ENCODE peak calls at places on chromosomes 4 and X, in four cellular contexts. One of them, this sample, is unnamed.

GRCh38 chr4:13955551-13955950 is 328.0 kb upstream of the BOD1L1 start:
- DNase-seq in A549: no peak
- DNase-seq in choroid plexus epithelial cell: no peak
- DNase-seq in fibroblast of pulmonary artery: no peak
- DNase-seq in this sample: no peak

GRCh38 chrX:154484255-154485149 is 1.9 kb downstream of the UBL4A start:
- DNase-seq in A549: peak
- DNase-seq in choroid plexus epithelial cell: no peak
- DNase-seq in fibroblast of pulmonary artery: no peak
- DNase-seq in this sample: no peak

GRCh38 chr4:6272863-6273660 is 3.4 kb downstream of the WFS1 start:
- DNase-seq in A549: peak
- DNase-seq in choroid plexus epithelial cell: peak
- DNase-seq in fibroblast of pulmonary artery: peak
- DNase-seq in this sample: peak

GRCh38 chr4:173192375-173193162 is 24.0 kb downstream of the GALNT7 start:
- DNase-seq in A549: peak
- DNase-seq in choroid plexus epithelial cell: no peak
- DNase-seq in fibroblast of pulmonary artery: no peak
- DNase-seq in this sample: no peak

GRCh38 chr4:18391370-18391728 is 369.8 kb upstream of the LCORL start:
- DNase-seq in A549: no peak
- DNase-seq in choroid plexus epithelial cell: no peak
- DNase-seq in fibroblast of pulmonary artery: no peak
- DNase-seq in this sample: no peak

GRCh38 chr4:54495091-54495490 is 162.7 kb upstream of the KIT start:
- DNase-seq in A549: no peak
- DNase-seq in choroid plexus epithelial cell: no peak
- DNase-seq in fibroblast of pulmonary artery: no peak
- DNase-seq in this sample: no peak

GRCh38 chr4:72312032-72312650 is 256.9 kb downstream of the ADAMTS3 start:
- DNase-seq in A549: peak
- DNase-seq in choroid plexus epithelial cell: peak
- DNase-seq in fibroblast of pulmonary artery: peak
- DNase-seq in this sample: peak

GRCh38 chr4:185382754-185383153 is 13.0 kb downstream of the LRP2BP start:
- DNase-seq in A549: no peak
- DNase-seq in choroid plexus epithelial cell: no peak
- DNase-seq in fibroblast of pulmonary artery: no peak
- DNase-seq in this sample: no peak

GRCh38 chrX:47649302-47649701 is 1.1 kb downstream of the ELK1 start:
- DNase-seq in A549: no peak
- DNase-seq in choroid plexus epithelial cell: no peak
- DNase-seq in fibroblast of pulmonary artery: no peak
- DNase-seq in this sample: no peak

GRCh38 chr4:176782794-176783193 is 9.9 kb downstream of the VEGFC start:
- DNase-seq in A549: no peak
- DNase-seq in choroid plexus epithelial cell: no peak
- DNase-seq in fibroblast of pulmonary artery: no peak
- DNase-seq in this sample: no peak

GRCh38 chr4:176548571-176548970 is 228.8 kb downstream of the SPCS3 start:
- DNase-seq in A549: peak
- DNase-seq in choroid plexus epithelial cell: peak
- DNase-seq in fibroblast of pulmonary artery: no peak
- DNase-seq in this sample: no peak

GRCh38 chr4:37002625-37003024 is 241.9 kb upstream of the NWD2 start:
- DNase-seq in A549: no peak
- DNase-seq in choroid plexus epithelial cell: no peak
- DNase-seq in fibroblast of pulmonary artery: no peak
- DNase-seq in this sample: no peak

GRCh38 chr4:71270901-71271300 is 67.9 kb upstream of the SLC4A4 start:
- DNase-seq in A549: peak
- DNase-seq in choroid plexus epithelial cell: peak
- DNase-seq in fibroblast of pulmonary artery: peak
- DNase-seq in this sample: no peak

GRCh38 chr4:71272976-71273375 is 65.8 kb upstream of the SLC4A4 start:
- DNase-seq in A549: no peak
- DNase-seq in choroid plexus epithelial cell: no peak
- DNase-seq in fibroblast of pulmonary artery: no peak
- DNase-seq in this sample: no peak

GRCh38 chr4:71275004-71275403 is 63.8 kb upstream of the SLC4A4 start:
- DNase-seq in A549: no peak
- DNase-seq in choroid plexus epithelial cell: no peak
- DNase-seq in fibroblast of pulmonary artery: no peak
- DNase-seq in this sample: no peak

GRCh38 chr4:71277353-71277752 is 61.5 kb upstream of the SLC4A4 start:
- DNase-seq in A549: no peak
- DNase-seq in choroid plexus epithelial cell: no peak
- DNase-seq in fibroblast of pulmonary artery: no peak
- DNase-seq in this sample: no peak

DNA sequence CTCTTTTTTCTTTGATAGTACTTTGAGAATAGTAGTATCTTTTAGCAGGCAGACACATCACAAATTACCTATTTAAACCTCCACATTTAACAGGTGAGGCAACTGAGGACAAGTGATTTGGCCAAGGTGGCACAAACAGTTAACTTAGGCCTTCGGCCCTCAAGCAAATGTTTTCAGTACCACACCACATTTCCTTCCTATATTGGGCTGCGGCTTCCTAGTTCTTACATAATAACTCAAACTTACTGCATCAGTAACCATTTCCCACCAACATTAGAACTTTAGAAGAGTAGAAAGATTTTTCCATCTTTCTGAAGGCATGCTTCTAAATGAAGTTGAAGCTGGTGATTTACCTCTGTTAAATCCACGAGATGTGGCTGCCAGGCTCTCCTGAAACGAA is 63.2 kb upstream of the SLC4A4 start:
- DNase-seq in A549: no peak
- DNase-seq in choroid plexus epithelial cell: no peak
- DNase-seq in fibroblast of pulmonary artery: no peak
- DNase-seq in this sample: no peak
- TF ChIP-seq CTCF in A549: no peak
- TF ChIP-seq CTCF in choroid plexus epithelial cell: no peak
- TF ChIP-seq CTCF in fibroblast of pulmonary artery: no peak
- TF ChIP-seq CTCF in this sample: no peak

DNA sequence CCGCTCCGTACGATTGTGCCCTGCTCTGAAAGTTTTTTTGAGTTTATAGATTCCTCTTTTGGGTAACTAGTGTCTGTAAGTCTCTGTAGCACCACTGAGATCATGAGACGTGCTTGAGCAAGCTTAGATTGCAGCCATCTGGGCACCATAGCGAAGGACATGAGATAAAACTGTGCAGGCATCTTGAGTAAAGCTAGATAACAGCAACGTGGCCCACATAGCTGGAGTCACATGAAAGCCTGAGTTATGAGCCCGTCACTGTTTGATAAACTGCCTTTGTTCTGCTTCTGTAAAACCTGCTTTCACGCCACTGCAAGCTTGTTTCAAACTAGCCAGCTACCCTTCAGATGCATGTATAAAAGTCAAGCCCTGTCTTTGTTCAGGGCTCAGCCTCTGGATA is 359.0 kb upstream of the CXorf51A start:
- DNase-seq in A549: no peak
- DNase-seq in choroid plexus epithelial cell: no peak
- DNase-seq in fibroblast of pulmonary artery: no peak
- DNase-seq in this sample: no peak
- H3K4me3 ChIP-seq in A549: no peak
- H3K4me3 ChIP-seq in choroid plexus epithelial cell: no peak
- H3K4me3 ChIP-seq in fibroblast of pulmonary artery: no peak
- H3K4me3 ChIP-seq in this sample: no peak

GRCh38 chr4:4328206-4328605 is 38.2 kb downstream of the ZBTB49 start:
- DNase-seq in A549: no peak
- DNase-seq in choroid plexus epithelial cell: no peak
- DNase-seq in fibroblast of pulmonary artery: no peak
- DNase-seq in this sample: no peak

GRCh38 chr4:4328840-4329239 is 38.8 kb downstream of the ZBTB49 start:
- DNase-seq in A549: no peak
- DNase-seq in choroid plexus epithelial cell: no peak
- DNase-seq in fibroblast of pulmonary artery: no peak
- DNase-seq in this sample: no peak

GRCh38 chr4:4326136-4326535 is 36.1 kb downstream of the ZBTB49 start:
- DNase-seq in A549: no peak
- DNase-seq in choroid plexus epithelial cell: no peak
- DNase-seq in fibroblast of pulmonary artery: no peak
- DNase-seq in this sample: no peak

GRCh38 chr4:4329496-4329895 is 39.4 kb downstream of the ZBTB49 start:
- DNase-seq in A549: no peak
- DNase-seq in choroid plexus epithelial cell: no peak
- DNase-seq in fibroblast of pulmonary artery: no peak
- DNase-seq in this sample: no peak

GRCh38 chr4:4327652-4328121 is 37.6 kb downstream of the ZBTB49 start:
- DNase-seq in A549: peak
- DNase-seq in choroid plexus epithelial cell: peak
- DNase-seq in fibroblast of pulmonary artery: peak
- DNase-seq in this sample: no peak
- TF ChIP-seq CTCF in A549: no peak
- TF ChIP-seq CTCF in choroid plexus epithelial cell: peak
- TF ChIP-seq CTCF in fibroblast of pulmonary artery: peak
- TF ChIP-seq CTCF in this sample: peak

DNA sequence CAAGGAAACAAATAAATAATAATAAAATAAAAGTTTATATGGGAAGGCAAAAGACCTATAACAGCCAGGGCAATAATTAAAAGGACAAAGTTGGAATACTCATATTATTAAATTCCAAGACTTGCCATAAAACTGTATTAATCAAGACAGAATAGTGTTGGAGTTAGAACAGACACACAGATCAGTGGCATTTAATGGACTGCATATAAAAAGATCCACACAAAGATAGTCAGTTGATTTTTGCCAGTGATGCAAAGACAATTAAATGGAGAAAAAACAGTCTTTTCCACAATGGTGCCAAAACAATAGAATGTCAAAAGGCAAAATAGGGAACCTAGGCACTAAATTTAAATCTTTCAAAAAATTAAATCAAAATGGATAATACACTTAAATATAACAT is 587.1 kb upstream of the GRIA3 start:
- DNase-seq in A549: no peak
- DNase-seq in choroid plexus epithelial cell: no peak
- DNase-seq in fibroblast of pulmonary artery: no peak
- DNase-seq in this sample: no peak
- H3K4me3 ChIP-seq in A549: no peak
- H3K4me3 ChIP-seq in choroid plexus epithelial cell: no peak
- H3K4me3 ChIP-seq in fibroblast of pulmonary artery: no peak
- H3K4me3 ChIP-seq in this sample: no peak